ENCODE peak calls at places on chromosomes 12 and 14, in six cellular contexts. One of them, this sample, is unnamed.

GRCh38 chr14:102184678-102185040 is 45.0 kb downstream of the WDR20 start:
- DNase-seq in neuronal stem cell: peak; percentile 52
- DNase-seq in SK-N-SH: no peak
- DNase-seq in neural progenitor cell: peak; percentile 78
- DNase-seq in NT2/D1: no peak
- DNase-seq in HepG2: no peak
- DNase-seq in this sample: no peak

GRCh38 chr12:80700327-80700726 is 7.1 kb upstream of the MYF6 start:
- DNase-seq in neuronal stem cell: no peak
- DNase-seq in SK-N-SH: no peak
- DNase-seq in neural progenitor cell: no peak
- DNase-seq in NT2/D1: no peak
- DNase-seq in HepG2: no peak
- DNase-seq in this sample: no peak

GRCh38 chr12:11651785-11652184 is 2.3 kb downstream of the ETV6 start:
- DNase-seq in neuronal stem cell: no peak
- DNase-seq in SK-N-SH: no peak
- DNase-seq in neural progenitor cell: no peak
- DNase-seq in NT2/D1: no peak
- DNase-seq in HepG2: no peak
- DNase-seq in this sample: peak; percentile 55

GRCh38 chr12:71174146-71174545 is 16.3 kb upstream of the TSPAN8 start:
- DNase-seq in neuronal stem cell: no peak
- DNase-seq in SK-N-SH: no peak
- DNase-seq in neural progenitor cell: no peak
- DNase-seq in NT2/D1: no peak
- DNase-seq in HepG2: no peak
- DNase-seq in this sample: no peak

GRCh38 chr12:124654666-124655316 is 87.4 kb upstream of the NCOR2 start:
- DNase-seq in neuronal stem cell: no peak
- DNase-seq in SK-N-SH: peak; percentile 90
- DNase-seq in neural progenitor cell: no peak
- DNase-seq in NT2/D1: no peak
- DNase-seq in HepG2: no peak
- DNase-seq in this sample: no peak

GRCh38 chr14:69495341-69495921 is 10.9 kb downstream of the PLEKHD1 start:
- DNase-seq in neuronal stem cell: no peak
- DNase-seq in SK-N-SH: no peak
- DNase-seq in neural progenitor cell: no peak
- DNase-seq in NT2/D1: no peak
- DNase-seq in HepG2: no peak
- DNase-seq in this sample: no peak

GRCh38 chr14:28461379-28461778 is 305.2 kb upstream of the FOXG1 start:
- DNase-seq in neuronal stem cell: no peak
- DNase-seq in SK-N-SH: no peak
- DNase-seq in neural progenitor cell: no peak
- DNase-seq in NT2/D1: no peak
- DNase-seq in HepG2: no peak
- DNase-seq in this sample: peak; percentile 45

GRCh38 chr12:113587720-113588119 is 116.0 kb upstream of the LHX5 start:
- DNase-seq in neuronal stem cell: peak; percentile 42
- DNase-seq in SK-N-SH: no peak
- DNase-seq in neural progenitor cell: peak; percentile 89
- DNase-seq in NT2/D1: peak; percentile 93
- DNase-seq in HepG2: no peak
- DNase-seq in this sample: no peak

GRCh38 chr12:29681370-29681769 is 102.4 kb downstream of the TMTC1 start:
- DNase-seq in neuronal stem cell: no peak
- DNase-seq in SK-N-SH: no peak
- DNase-seq in neural progenitor cell: no peak
- DNase-seq in NT2/D1: no peak
- DNase-seq in HepG2: no peak
- DNase-seq in this sample: no peak

GRCh38 chr12:132600048-132601032 is 10.0 kb downstream of the LRCOL1 start:
- DNase-seq in neuronal stem cell: no peak
- DNase-seq in SK-N-SH: peak; percentile 91
- DNase-seq in neural progenitor cell: peak; percentile 89
- DNase-seq in NT2/D1: no peak
- DNase-seq in HepG2: peak; percentile 54
- DNase-seq in this sample: peak; percentile 65

GRCh38 chr14:99777956-99778355 is 15.3 kb upstream of the EML1 start:
- DNase-seq in neuronal stem cell: no peak
- DNase-seq in SK-N-SH: no peak
- DNase-seq in neural progenitor cell: no peak
- DNase-seq in NT2/D1: no peak
- DNase-seq in HepG2: no peak
- DNase-seq in this sample: no peak

GRCh38 chr12:563250-563781 is 99.9 kb downstream of the NINJ2 start:
- DNase-seq in neuronal stem cell: no peak
- DNase-seq in SK-N-SH: no peak
- DNase-seq in neural progenitor cell: no peak
- DNase-seq in NT2/D1: no peak
- DNase-seq in HepG2: no peak
- DNase-seq in this sample: no peak

GRCh38 chr14:33062476-33062875 is 123.8 kb downstream of the NPAS3 start:
- DNase-seq in neuronal stem cell: no peak
- DNase-seq in SK-N-SH: no peak
- DNase-seq in neural progenitor cell: no peak
- DNase-seq in NT2/D1: no peak
- DNase-seq in HepG2: no peak
- DNase-seq in this sample: no peak

GRCh38 chr12:124665516-124665915 is 98.1 kb upstream of the NCOR2 start:
- DNase-seq in neuronal stem cell: no peak
- DNase-seq in SK-N-SH: no peak
- DNase-seq in neural progenitor cell: no peak
- DNase-seq in NT2/D1: no peak
- DNase-seq in HepG2: no peak
- DNase-seq in this sample: peak; percentile 73

GRCh38 chr12:49341777-49342065 is 4.7 kb upstream of the C1QL4 start:
- DNase-seq in neuronal stem cell: no peak
- DNase-seq in SK-N-SH: no peak
- DNase-seq in neural progenitor cell: no peak
- DNase-seq in NT2/D1: no peak
- DNase-seq in HepG2: no peak
- DNase-seq in this sample: no peak
- H3K4me3 ChIP-seq in neuronal stem cell: peak overlapping the region; percentile 73
- H3K4me3 ChIP-seq in SK-N-SH: no peak overlapping the region
- H3K4me3 ChIP-seq in neural progenitor cell: peak overlapping the region; percentile 65
- H3K4me3 ChIP-seq in NT2/D1: peak overlapping the region; percentile 62
- H3K4me3 ChIP-seq in HepG2: peak overlapping the region; percentile 71
- H3K4me3 ChIP-seq in this sample: no peak overlapping the region

DNA sequence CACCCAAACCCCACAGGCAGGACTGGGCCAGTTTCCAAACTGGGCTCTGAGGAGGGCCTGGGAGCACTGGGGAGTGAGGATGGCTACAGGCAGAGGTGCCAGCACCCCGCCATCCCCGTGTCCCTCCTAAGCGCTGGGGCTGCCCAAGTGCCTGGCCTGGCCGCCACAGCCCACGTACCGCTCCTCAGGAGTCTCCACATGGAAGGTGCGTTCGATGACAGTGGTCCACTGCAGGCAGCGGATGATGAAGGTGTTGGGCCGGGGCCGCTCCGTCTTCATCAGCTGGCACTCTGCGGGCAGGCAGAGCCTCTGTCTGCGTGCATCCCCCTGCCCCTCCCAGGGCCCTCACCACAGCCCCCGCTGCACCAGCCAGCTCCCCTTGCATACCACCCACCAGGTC is 19.1 kb downstream of the AKT1 start:
- DNase-seq in neuronal stem cell: no peak
- DNase-seq in SK-N-SH: no peak
- DNase-seq in neural progenitor cell: no peak
- DNase-seq in NT2/D1: no peak
- DNase-seq in HepG2: no peak
- DNase-seq in this sample: no peak
- H3K36me3 ChIP-seq in neuronal stem cell: peaks cover 67% of the 10 kb centered on the region
- H3K36me3 ChIP-seq in SK-N-SH: peaks cover 5% of the 10 kb centered on the region
- H3K36me3 ChIP-seq in neural progenitor cell: no peaks in the 10 kb centered on the region
- H3K36me3 ChIP-seq in NT2/D1: peaks cover 80% of the 10 kb centered on the region
- H3K36me3 ChIP-seq in HepG2: peaks cover 37% of the 10 kb centered on the region
- H3K36me3 ChIP-seq in this sample: peaks cover 38% of the 10 kb centered on the region

GRCh38 chr14:71432334-71432733 is 499.9 kb upstream of the RGS6 start:
- DNase-seq in neuronal stem cell: no peak
- DNase-seq in SK-N-SH: no peak
- DNase-seq in neural progenitor cell: no peak
- DNase-seq in NT2/D1: no peak
- DNase-seq in HepG2: no peak
- DNase-seq in this sample: no peak

GRCh38 chr14:71429900-71430299 is 502.3 kb upstream of the RGS6 start:
- DNase-seq in neuronal stem cell: no peak
- DNase-seq in SK-N-SH: no peak
- DNase-seq in neural progenitor cell: no peak
- DNase-seq in NT2/D1: no peak
- DNase-seq in HepG2: no peak
- DNase-seq in this sample: no peak

GRCh38 chr14:71431169-71431525 is 501.1 kb upstream of the RGS6 start:
- DNase-seq in neuronal stem cell: no peak
- DNase-seq in SK-N-SH: no peak
- DNase-seq in neural progenitor cell: no peak
- DNase-seq in NT2/D1: no peak
- DNase-seq in HepG2: no peak
- DNase-seq in this sample: no peak

GRCh38 chr14:71433303-71433702 is 498.9 kb upstream of the RGS6 start:
- DNase-seq in neuronal stem cell: no peak
- DNase-seq in SK-N-SH: no peak
- DNase-seq in neural progenitor cell: no peak
- DNase-seq in NT2/D1: no peak
- DNase-seq in HepG2: no peak
- DNase-seq in this sample: no peak

DNA sequence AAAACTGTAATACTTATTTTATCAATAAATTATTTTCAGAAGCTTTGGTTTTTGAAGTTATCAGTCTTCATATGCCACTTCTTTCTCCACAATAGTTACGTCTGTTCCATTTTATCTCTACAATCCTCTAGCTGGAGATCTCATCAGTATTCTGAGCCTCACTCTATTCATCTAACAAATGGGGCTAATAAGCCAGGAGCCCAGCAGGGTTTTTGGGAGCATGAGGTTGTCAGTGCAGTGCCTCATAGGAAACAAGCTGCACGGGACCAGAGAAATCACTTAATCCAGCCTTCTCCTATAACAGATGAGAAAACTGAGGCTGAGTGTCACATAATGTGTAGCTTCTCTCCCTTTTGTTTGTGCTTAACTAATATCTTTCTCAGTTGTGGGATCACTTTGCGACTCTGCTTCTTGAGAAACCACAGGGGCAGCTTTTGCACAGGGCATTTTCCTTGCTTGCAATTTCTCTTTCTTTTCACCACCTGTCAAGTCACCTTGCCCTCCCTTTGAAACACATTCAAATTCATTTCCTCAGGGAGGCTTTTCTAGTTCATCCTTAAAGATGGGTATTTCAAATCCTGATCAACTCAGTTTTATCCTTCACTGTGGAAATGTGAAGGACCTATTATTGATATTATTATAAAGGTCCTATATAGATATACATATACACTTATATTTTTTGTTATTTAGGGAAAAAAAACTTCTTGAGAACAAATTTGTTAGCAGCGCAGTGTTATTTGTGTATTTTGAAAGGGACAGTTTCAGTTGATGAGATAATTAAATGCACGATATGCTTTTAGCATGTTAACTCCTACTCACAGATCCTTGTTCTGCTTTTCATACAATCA is 501.7 kb upstream of the RGS6 start:
- DNase-seq in neuronal stem cell: no peak
- DNase-seq in SK-N-SH: no peak
- DNase-seq in neural progenitor cell: no peak
- DNase-seq in NT2/D1: no peak
- DNase-seq in HepG2: no peak
- DNase-seq in this sample: no peak
- H3K9ac ChIP-seq in neuronal stem cell: no peak overlapping the region
- H3K9ac ChIP-seq in SK-N-SH: no peak overlapping the region
- H3K9ac ChIP-seq in neural progenitor cell: no peak overlapping the region
- H3K9ac ChIP-seq in NT2/D1: no peak overlapping the region
- H3K9ac ChIP-seq in HepG2: no peak overlapping the region
- H3K9ac ChIP-seq in this sample: no peak overlapping the region

DNA sequence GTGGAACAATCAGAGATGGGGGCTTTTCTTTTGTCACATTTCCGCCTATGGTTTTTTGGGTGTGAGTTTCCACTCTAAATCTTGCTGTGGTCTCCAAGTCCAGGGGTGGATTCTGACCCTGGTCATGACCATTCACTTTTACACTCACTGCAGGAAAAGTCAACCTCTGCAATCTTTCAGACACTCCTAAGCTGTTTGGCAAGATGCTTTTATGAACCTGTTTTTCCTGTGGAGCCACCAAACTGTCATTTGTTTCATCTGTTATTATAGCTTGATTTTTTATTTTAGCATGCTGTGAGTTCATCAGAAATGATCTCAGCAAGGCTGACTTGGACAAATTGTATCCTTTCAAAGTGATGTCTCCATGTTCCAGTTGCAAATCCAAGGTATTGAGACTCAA is 25.1 kb upstream of the SYCP3 start:
- DNase-seq in neuronal stem cell: no peak
- DNase-seq in SK-N-SH: no peak
- DNase-seq in neural progenitor cell: no peak
- DNase-seq in NT2/D1: no peak
- DNase-seq in HepG2: no peak
- DNase-seq in this sample: no peak
- H3K4me3 ChIP-seq in neuronal stem cell: no peak overlapping the region
- H3K4me3 ChIP-seq in SK-N-SH: no peak overlapping the region
- H3K4me3 ChIP-seq in neural progenitor cell: no peak overlapping the region
- H3K4me3 ChIP-seq in NT2/D1: no peak overlapping the region
- H3K4me3 ChIP-seq in HepG2: no peak overlapping the region
- H3K4me3 ChIP-seq in this sample: no peak overlapping the region

GRCh38 chr12:119692410-119692809 is 24.5 kb downstream of the PRKAB1 start:
- DNase-seq in neuronal stem cell: no peak
- DNase-seq in SK-N-SH: peak; percentile 39
- DNase-seq in neural progenitor cell: no peak
- DNase-seq in NT2/D1: no peak
- DNase-seq in HepG2: no peak
- DNase-seq in this sample: no peak
- H3K36me3 ChIP-seq in neuronal stem cell: peaks cover 92% of the 10 kb centered on the region
- H3K36me3 ChIP-seq in SK-N-SH: no peaks in the 10 kb centered on the region
- H3K36me3 ChIP-seq in neural progenitor cell: no peaks in the 10 kb centered on the region
- H3K36me3 ChIP-seq in NT2/D1: peaks cover 53% of the 10 kb centered on the region
- H3K36me3 ChIP-seq in HepG2: peaks cover 23% of the 10 kb centered on the region
- H3K36me3 ChIP-seq in this sample: no peaks in the 10 kb centered on the region

GRCh38 chr12:53049582-53050318 is at the start of gene TNS2:
- DNase-seq in neuronal stem cell: no peak
- DNase-seq in SK-N-SH: peak; percentile 72
- DNase-seq in neural progenitor cell: peak; percentile 62
- DNase-seq in NT2/D1: no peak
- DNase-seq in HepG2: peak; percentile 72
- DNase-seq in this sample: peak; percentile 57
- H3K9ac ChIP-seq in neuronal stem cell: peak within 1 kb of the TSS; percentile 52
- H3K9ac ChIP-seq in SK-N-SH: peak within 1 kb of the TSS; percentile 76
- H3K9ac ChIP-seq in neural progenitor cell: no peak within 1 kb of the TSS
- H3K9ac ChIP-seq in NT2/D1: peak within 1 kb of the TSS; percentile 67
- H3K9ac ChIP-seq in HepG2: peak within 1 kb of the TSS; percentile 77
- H3K9ac ChIP-seq in this sample: peak within 1 kb of the TSS; percentile 100

GRCh38 chr12:24500466-24501232 is 448.3 kb downstream of the BCAT1 start:
- DNase-seq in neuronal stem cell: no peak
- DNase-seq in SK-N-SH: peak; percentile 45
- DNase-seq in neural progenitor cell: no peak
- DNase-seq in NT2/D1: no peak
- DNase-seq in HepG2: no peak
- DNase-seq in this sample: no peak
- H3K4me3 ChIP-seq in neuronal stem cell: no peak overlapping the region
- H3K4me3 ChIP-seq in SK-N-SH: no peak overlapping the region
- H3K4me3 ChIP-seq in neural progenitor cell: no peak overlapping the region
- H3K4me3 ChIP-seq in NT2/D1: no peak overlapping the region
- H3K4me3 ChIP-seq in HepG2: no peak overlapping the region
- H3K4me3 ChIP-seq in this sample: peak overlapping the region; percentile 35